ENCODE peak calls at places on chromosomes 16 and 17, in four cellular contexts. One of them, this sample, is unnamed.

GRCh38 chr17:46772013-46772878 is 46.2 kb downstream of the WNT3 start:
- DNase-seq in HepG2: peak; percentile 57
- DNase-seq in SK-N-SH: no peak
- DNase-seq in K562: no peak
- DNase-seq in this sample: no peak

GRCh38 chr17:64728041-64728695 is 66.1 kb upstream of the SMURF2 start:
- DNase-seq in HepG2: no peak
- DNase-seq in SK-N-SH: no peak
- DNase-seq in K562: no peak
- DNase-seq in this sample: no peak

GRCh38 chr16:20383106-20384029 is 21.2 kb downstream of the PDILT start:
- DNase-seq in HepG2: peak; percentile 84
- DNase-seq in SK-N-SH: peak; percentile 65
- DNase-seq in K562: peak; percentile 71
- DNase-seq in this sample: no peak

GRCh38 chr17:77148109-77148958 is 7.6 kb downstream of the SEC14L1 start:
- DNase-seq in HepG2: peak; percentile 54
- DNase-seq in SK-N-SH: no peak
- DNase-seq in K562: no peak
- DNase-seq in this sample: no peak

GRCh38 chr17:13491916-13492315 is 109.8 kb downstream of the HS3ST3A1 start:
- DNase-seq in HepG2: no peak
- DNase-seq in SK-N-SH: no peak
- DNase-seq in K562: no peak
- DNase-seq in this sample: no peak

GRCh38 chr17:34542700-34543336 is 36.6 kb upstream of the TMEM132E start:
- DNase-seq in HepG2: no peak
- DNase-seq in SK-N-SH: peak; percentile 47
- DNase-seq in K562: peak; percentile 43
- DNase-seq in this sample: no peak

GRCh38 chr17:80026359-80027042 is 9.2 kb downstream of the TBC1D16 start:
- DNase-seq in HepG2: no peak
- DNase-seq in SK-N-SH: no peak
- DNase-seq in K562: no peak
- DNase-seq in this sample: no peak

GRCh38 chr16:50516890-50517289 is 31.3 kb upstream of the NKD1 start:
- DNase-seq in HepG2: no peak
- DNase-seq in SK-N-SH: no peak
- DNase-seq in K562: no peak
- DNase-seq in this sample: no peak

GRCh38 chr17:16215273-16215964 is at the start of gene NCOR1:
- DNase-seq in HepG2: peak; percentile 85
- DNase-seq in SK-N-SH: peak; percentile 94
- DNase-seq in K562: peak; percentile 79
- DNase-seq in this sample: no peak

GRCh38 chr16:79272141-79272577 is 328.4 kb downstream of the MAF start:
- DNase-seq in HepG2: no peak
- DNase-seq in SK-N-SH: no peak
- DNase-seq in K562: no peak
- DNase-seq in this sample: no peak

GRCh38 chr16:14151256-14152030 is 80.3 kb downstream of the MRTFB start:
- DNase-seq in HepG2: no peak
- DNase-seq in SK-N-SH: no peak
- DNase-seq in K562: no peak
- DNase-seq in this sample: no peak

GRCh38 chr16:11356573-11357331 is 11.5 kb downstream of the RMI2 start:
- DNase-seq in HepG2: peak; percentile 81
- DNase-seq in SK-N-SH: peak; percentile 71
- DNase-seq in K562: peak; percentile 79
- DNase-seq in this sample: no peak

GRCh38 chr17:22202702-22203101 is 510.4 kb downstream of the KCNJ18 start:
- DNase-seq in HepG2: no peak
- DNase-seq in SK-N-SH: no peak
- DNase-seq in K562: no peak
- DNase-seq in this sample: no peak

GRCh38 chr16:50121278-50121677 is 31.8 kb upstream of the TENT4B start:
- DNase-seq in HepG2: no peak
- DNase-seq in SK-N-SH: no peak
- DNase-seq in K562: no peak
- DNase-seq in this sample: peak; percentile 47

GRCh38 chr16:15854906-15855703 is 1.7 kb downstream of the MYH11 start:
- DNase-seq in HepG2: no peak
- DNase-seq in SK-N-SH: no peak
- DNase-seq in K562: no peak
- DNase-seq in this sample: no peak

GRCh38 chr16:70653809-70654771 is 7.7 kb downstream of the IL34 start:
- DNase-seq in HepG2: peak; percentile 86
- DNase-seq in SK-N-SH: peak; percentile 83
- DNase-seq in K562: peak; percentile 75
- DNase-seq in this sample: peak; percentile 44

GRCh38 chr16:81401035-81401950 is 43.3 kb upstream of the CMIP start:
- DNase-seq in HepG2: peak; percentile 12
- DNase-seq in SK-N-SH: no peak
- DNase-seq in K562: peak; percentile 56
- DNase-seq in this sample: no peak

GRCh38 chr16:11134722-11135121 is 121.3 kb downstream of the SOCS1 start:
- DNase-seq in HepG2: no peak
- DNase-seq in SK-N-SH: no peak
- DNase-seq in K562: no peak
- DNase-seq in this sample: no peak

GRCh38 chr17:13102477-13102876 is 84.7 kb upstream of the ELAC2 start:
- DNase-seq in HepG2: no peak
- DNase-seq in SK-N-SH: no peak
- DNase-seq in K562: no peak
- DNase-seq in this sample: no peak

GRCh38 chr17:1025733-1026598 is 29.0 kb downstream of the TIMM22 start:
- DNase-seq in HepG2: no peak
- DNase-seq in SK-N-SH: no peak
- DNase-seq in K562: no peak
- DNase-seq in this sample: no peak

GRCh38 chr17:61591018-61591417 is at the start of gene NACA2:
- DNase-seq in HepG2: no peak
- DNase-seq in SK-N-SH: no peak
- DNase-seq in K562: no peak
- DNase-seq in this sample: no peak

GRCh38 chr17:66468241-66469087 is 166.1 kb downstream of the PRKCA start:
- DNase-seq in HepG2: peak; percentile 27
- DNase-seq in SK-N-SH: no peak
- DNase-seq in K562: peak; percentile 72
- DNase-seq in this sample: peak; percentile 1

GRCh38 chr17:31593806-31594205 is 202.3 kb downstream of the RAB11FIP4 start:
- DNase-seq in HepG2: no peak
- DNase-seq in SK-N-SH: no peak
- DNase-seq in K562: no peak
- DNase-seq in this sample: no peak

GRCh38 chr16:8258523-8258922 is 331.8 kb downstream of the TMEM114 start:
- DNase-seq in HepG2: no peak
- DNase-seq in SK-N-SH: no peak
- DNase-seq in K562: no peak
- DNase-seq in this sample: no peak

GRCh38 chr17:6286239-6286638 is 148.7 kb downstream of the AIPL1 start:
- DNase-seq in HepG2: peak; percentile 4
- DNase-seq in SK-N-SH: no peak
- DNase-seq in K562: peak; percentile 24
- DNase-seq in this sample: no peak

GRCh38 chr16:17194190-17194780 is 276.5 kb downstream of the XYLT1 start:
- DNase-seq in HepG2: no peak
- DNase-seq in SK-N-SH: peak; percentile 52
- DNase-seq in K562: peak; percentile 58
- DNase-seq in this sample: no peak

GRCh38 chr16:85602831-85603755 is 10.0 kb upstream of the GSE1 start:
- DNase-seq in HepG2: no peak
- DNase-seq in SK-N-SH: no peak
- DNase-seq in K562: no peak
- DNase-seq in this sample: no peak

GRCh38 chr16:67540756-67541155 is 12.1 kb downstream of the RIPOR1 start:
- DNase-seq in HepG2: no peak
- DNase-seq in SK-N-SH: no peak
- DNase-seq in K562: no peak
- DNase-seq in this sample: no peak

GRCh38 chr16:2054543-2055245 is 6.9 kb downstream of the TSC2 start:
- DNase-seq in HepG2: no peak
- DNase-seq in SK-N-SH: no peak
- DNase-seq in K562: no peak
- DNase-seq in this sample: no peak

GRCh38 chr17:20009302-20010098 is at the start of gene SPECC1:
- DNase-seq in HepG2: peak; percentile 62
- DNase-seq in SK-N-SH: peak; percentile 94
- DNase-seq in K562: peak; percentile 75
- DNase-seq in this sample: no peak

GRCh38 chr16:80092686-80093085 is 448.1 kb upstream of the DYNLRB2 start:
- DNase-seq in HepG2: no peak
- DNase-seq in SK-N-SH: no peak
- DNase-seq in K562: no peak
- DNase-seq in this sample: no peak

GRCh38 chr16:58280846-58281301 is 14.0 kb downstream of the PRSS54 start:
- DNase-seq in HepG2: no peak
- DNase-seq in SK-N-SH: no peak
- DNase-seq in K562: no peak
- DNase-seq in this sample: no peak

GRCh38 chr17:9928601-9929341 is 23.7 kb upstream of the RCVRN start:
- DNase-seq in HepG2: peak; percentile 52
- DNase-seq in SK-N-SH: peak; percentile 58
- DNase-seq in K562: peak; percentile 12
- DNase-seq in this sample: no peak

GRCh38 chr17:50394711-50395110 is 2.6 kb downstream of the LRRC59 start:
- DNase-seq in HepG2: no peak
- DNase-seq in SK-N-SH: no peak
- DNase-seq in K562: no peak
- DNase-seq in this sample: no peak

GRCh38 chr17:72985882-72986720 is 106.4 kb downstream of the SLC39A11 start:
- DNase-seq in HepG2: peak; percentile 79
- DNase-seq in SK-N-SH: peak; percentile 85
- DNase-seq in K562: peak; percentile 85
- DNase-seq in this sample: peak; percentile 47
- TF ChIP-seq NFIC in HepG2: no peak
- TF ChIP-seq NFIC in SK-N-SH: no peak
- TF ChIP-seq NFIC in K562: no peak
- TF ChIP-seq NFIC in this sample: no peak

DNA sequence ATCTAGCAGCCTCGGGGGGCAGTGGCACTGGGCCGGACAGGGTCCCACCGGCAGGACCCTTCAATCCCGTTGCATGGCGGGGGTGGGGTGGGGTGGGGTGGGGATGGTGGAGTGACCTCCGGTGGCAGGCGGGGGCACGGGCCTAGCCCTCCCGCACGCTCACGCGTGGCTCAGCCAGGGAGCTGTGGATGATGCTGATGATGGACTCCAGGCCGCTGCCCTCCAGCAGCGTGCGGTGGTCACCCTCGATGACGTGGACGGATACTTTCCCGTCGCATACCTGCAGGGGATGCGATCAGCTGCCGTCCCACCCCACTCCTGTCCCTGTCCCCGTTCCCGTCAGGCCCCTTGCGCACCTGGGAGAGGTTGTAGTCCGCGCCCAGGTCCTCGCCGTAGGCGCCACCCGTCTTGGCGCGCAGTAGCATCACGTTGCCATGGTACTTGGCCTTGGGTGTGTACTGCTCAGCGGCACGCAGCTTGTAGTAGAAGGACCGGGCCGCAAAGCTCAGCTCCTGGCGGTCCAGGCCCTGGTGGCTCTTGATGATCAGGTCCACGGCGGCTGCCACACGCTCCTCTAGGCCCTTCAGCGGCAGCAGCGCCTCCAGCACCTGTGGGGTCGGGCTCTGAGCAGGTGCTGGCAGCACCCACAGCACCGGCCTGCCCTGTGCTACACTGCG is 13.5 kb upstream of the DUS1L start:
- DNase-seq in HepG2: no peak
- DNase-seq in SK-N-SH: no peak
- DNase-seq in K562: no peak
- DNase-seq in this sample: no peak
- TF ChIP-seq POLR2AphosphoS5 in HepG2: peak; percentile 29
- TF ChIP-seq POLR2AphosphoS5 in SK-N-SH: no peak
- TF ChIP-seq POLR2AphosphoS5 in K562: no peak
- TF ChIP-seq POLR2AphosphoS5 in this sample: no peak

GRCh38 chr16:88539652-88540345 is 30.4 kb upstream of the ZC3H18 start:
- DNase-seq in HepG2: no peak
- DNase-seq in SK-N-SH: no peak
- DNase-seq in K562: no peak
- DNase-seq in this sample: no peak
- TF ChIP-seq NFIC in HepG2: no peak
- TF ChIP-seq NFIC in SK-N-SH: no peak
- TF ChIP-seq NFIC in K562: no peak
- TF ChIP-seq NFIC in this sample: no peak

GRCh38 chr17:48908853-48909394 is 717 bp downstream of the UBE2Z start:
- DNase-seq in HepG2: peak; percentile 89
- DNase-seq in SK-N-SH: peak; percentile 95
- DNase-seq in K562: peak; percentile 92
- DNase-seq in this sample: peak; percentile 79
- TF ChIP-seq POLR2AphosphoS5 in HepG2: peak; percentile 15
- TF ChIP-seq POLR2AphosphoS5 in SK-N-SH: no peak
- TF ChIP-seq POLR2AphosphoS5 in K562: peak; percentile 50
- TF ChIP-seq POLR2AphosphoS5 in this sample: no peak

GRCh38 chr16:27699540-27699939 is 149.6 kb downstream of the KATNIP start:
- DNase-seq in HepG2: no peak
- DNase-seq in SK-N-SH: no peak
- DNase-seq in K562: no peak
- DNase-seq in this sample: no peak

GRCh38 chr16:27698746-27699145 is 148.8 kb downstream of the KATNIP start:
- DNase-seq in HepG2: no peak
- DNase-seq in SK-N-SH: no peak
- DNase-seq in K562: no peak
- DNase-seq in this sample: no peak

GRCh38 chr16:27701381-27701780 is 151.4 kb downstream of the KATNIP start:
- DNase-seq in HepG2: no peak
- DNase-seq in SK-N-SH: no peak
- DNase-seq in K562: no peak
- DNase-seq in this sample: no peak

GRCh38 chr16:27698266-27698665 is 148.3 kb downstream of the KATNIP start:
- DNase-seq in HepG2: no peak
- DNase-seq in SK-N-SH: no peak
- DNase-seq in K562: peak; percentile 57
- DNase-seq in this sample: no peak

GRCh38 chr16:27700596-27700995 is 150.7 kb downstream of the KATNIP start:
- DNase-seq in HepG2: no peak
- DNase-seq in SK-N-SH: no peak
- DNase-seq in K562: no peak
- DNase-seq in this sample: no peak
- TF ChIP-seq NFIC in HepG2: no peak
- TF ChIP-seq NFIC in SK-N-SH: no peak
- TF ChIP-seq NFIC in K562: no peak
- TF ChIP-seq NFIC in this sample: no peak

GRCh38 chr16:52408197-52408845 is 138.6 kb downstream of the TOX3 start:
- DNase-seq in HepG2: peak; percentile 91
- DNase-seq in SK-N-SH: no peak
- DNase-seq in K562: no peak
- DNase-seq in this sample: no peak
- TF ChIP-seq POLR2AphosphoS5 in HepG2: no peak
- TF ChIP-seq POLR2AphosphoS5 in SK-N-SH: no peak
- TF ChIP-seq POLR2AphosphoS5 in K562: no peak
- TF ChIP-seq POLR2AphosphoS5 in this sample: no peak

This sample was measured in GM12878.